ENCODE peak calls at places on chromosomes 13 and 19, in six cellular contexts. W, X, I, Y, O and G are unnamed samples.

GRCh38 chr13:48006396-48006795 is 5.3 kb upstream of the SUCLA2 start:
- DNase-seq in W (no peak), X (peak; percentile 71), I (no peak), Y (no peak), O (no peak), G (no peak)

GRCh38 chr19:1874554-1875185 is 10.6 kb downstream of the ABHD17A start:
- DNase-seq in W (no peak), X (no peak), I (no peak), Y (no peak), O (no peak), G (no peak)

GRCh38 chr13:50783940-50784339 is 59.6 kb downstream of the DLEU7 start:
- DNase-seq in W (no peak), X (no peak), I (no peak), Y (no peak), O (no peak), G (no peak)

GRCh38 chr19:51807111-51807701 is 12.2 kb downstream of the FPR3 start:
- DNase-seq in W (no peak), X (peak; percentile 63), I (peak; percentile 85), Y (no peak), O (no peak), G (peak; percentile 33)

GRCh38 chr13:33015791-33016323 is 366 bp upstream of the KL start:
- DNase-seq in W (no peak), X (no peak), I (no peak), Y (no peak), O (no peak), G (no peak)

GRCh38 chr13:52851153-52851962 is 2.9 kb upstream of the PCDH8 start:
- DNase-seq in W (no peak), X (no peak), I (peak; percentile 67), Y (no peak), O (peak; percentile 12), G (no peak)

GRCh38 chr19:47542030-47542475 is 27.2 kb upstream of the NAPA start:
- DNase-seq in W (no peak), X (no peak), I (no peak), Y (no peak), O (peak; percentile 17), G (no peak)

GRCh38 chr13:34627905-34628682 is 314.0 kb upstream of the NBEA start:
- DNase-seq in W (no peak), X (no peak), I (no peak), Y (no peak), O (no peak), G (no peak)

GRCh38 chr13:39968646-39969475 is 313.4 kb downstream of the COG6 start:
- DNase-seq in W (no peak), X (no peak), I (no peak), Y (no peak), O (no peak), G (no peak)

GRCh38 chr19:55340784-55341147 is 1.1 kb downstream of the KMT5C start:
- DNase-seq in W (no peak), X (no peak), I (no peak), Y (no peak), O (no peak), G (no peak)

GRCh38 chr19:45591004-45591637 is 6.5 kb upstream of the OPA3 start:
- DNase-seq in W (no peak), X (peak; percentile 34), I (peak; percentile 43), Y (no peak), O (no peak), G (no peak)

GRCh38 chr19:2426661-2427322 is 594 bp downstream of the TIMM13 start:
- DNase-seq in W (no peak), X (peak; percentile 35), I (peak; percentile 60), Y (no peak), O (peak; percentile 30), G (no peak)

GRCh38 chr19:55683449-55684261 is 8.6 kb downstream of the EPN1 start:
- DNase-seq in W (no peak), X (no peak), I (no peak), Y (no peak), O (no peak), G (peak; percentile 94)

GRCh38 chr13:34044660-34045080 is 226.7 kb downstream of the RFC3 start:
- DNase-seq in W (peak; percentile 16), X (peak; percentile 98), I (no peak), Y (no peak), O (peak; percentile 81), G (no peak)

GRCh38 chr19:2679439-2679838 is 23.1 kb downstream of the GNG7 start:
- DNase-seq in W (no peak), X (no peak), I (no peak), Y (no peak), O (no peak), G (no peak)

GRCh38 chr13:39284801-39285388 is 246.6 kb downstream of the NHLRC3 start:
- DNase-seq in W (no peak), X (no peak), I (no peak), Y (no peak), O (peak; percentile 0), G (no peak)

GRCh38 chr19:29364224-29364726 is 151.3 kb upstream of the UQCRFS1 start:
- DNase-seq in W (no peak), X (no peak), I (no peak), Y (no peak), O (no peak), G (no peak)

GRCh38 chr13:75180805-75181455 is 301.0 kb downstream of the TBC1D4 start:
- DNase-seq in W (no peak), X (no peak), I (no peak), Y (no peak), O (no peak), G (no peak)

GRCh38 chr13:72368031-72368430 is 359.4 kb downstream of the MZT1 start:
- DNase-seq in W (no peak), X (peak; percentile 25), I (no peak), Y (no peak), O (no peak), G (no peak)

GRCh38 chr19:32318884-32319520 is 26.4 kb upstream of the ZNF507 start:
- DNase-seq in W (no peak), X (no peak), I (peak; percentile 23), Y (no peak), O (no peak), G (no peak)

GRCh38 chr13:95535243-95535642 is 17.3 kb upstream of the CLDN10 start:
- DNase-seq in W (peak; percentile 86), X (peak; percentile 94), I (no peak), Y (no peak), O (peak; percentile 70), G (peak; percentile 81)

DNA sequence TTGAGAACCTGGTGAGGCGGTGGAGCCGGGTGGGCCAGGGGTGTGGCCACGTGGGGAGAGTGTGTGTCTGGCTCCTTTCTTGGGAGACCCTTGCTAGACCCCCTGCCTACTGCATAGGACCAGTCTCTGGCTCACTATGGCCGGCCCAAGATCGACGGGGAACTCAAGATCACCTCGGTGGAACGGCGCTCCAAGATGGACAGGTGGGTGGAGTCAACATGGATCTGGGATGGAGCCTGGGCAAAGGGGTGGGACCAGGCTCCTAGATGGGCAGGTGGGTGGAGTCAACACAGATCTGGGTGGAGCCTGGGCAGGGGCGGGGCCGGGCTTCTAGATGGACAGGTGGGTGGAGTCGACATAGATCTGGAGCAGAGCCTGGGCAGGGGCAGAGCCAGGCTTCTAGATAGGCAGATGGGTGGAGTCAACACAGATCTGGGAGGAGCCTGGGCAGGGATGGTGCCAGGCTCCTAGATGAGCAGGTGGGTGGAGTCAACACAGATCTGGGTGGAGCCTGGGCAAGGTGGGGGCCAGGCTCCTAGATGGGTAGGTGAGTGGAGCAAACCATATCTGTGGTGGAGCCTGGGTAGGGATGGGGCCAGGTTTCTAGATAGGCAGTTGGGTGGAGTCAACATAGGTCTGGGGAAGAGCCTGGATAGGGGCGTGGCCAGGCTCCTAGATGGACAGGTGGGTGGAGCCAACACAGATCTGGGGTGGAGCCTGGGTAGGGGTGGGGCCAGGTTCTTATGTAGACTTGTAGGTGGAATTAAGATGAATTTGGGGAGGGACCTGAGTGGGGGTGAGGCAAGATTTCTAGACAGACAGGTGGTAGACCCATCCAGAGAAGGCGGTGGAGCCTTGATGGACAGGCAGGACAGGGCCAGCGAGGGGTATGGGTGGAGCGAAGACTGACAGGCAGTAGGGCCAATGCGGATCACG is 56.5 kb downstream of the VAV1 start:
- DNase-seq in W (no peak), X (no peak), I (peak; percentile 56), Y (no peak), O (no peak), G (no peak)
- H3K4me3 ChIP-seq in W (peak overlapping the region; percentile 35), X (no peak overlapping the region), I (no peak overlapping the region), Y (no peak overlapping the region), O (no peak overlapping the region), G (no peak overlapping the region)

GRCh38 chr19:40511487-40511886 is 44.7 kb downstream of the SPTBN4 start:
- DNase-seq in W (no peak), X (no peak), I (no peak), Y (no peak), O (no peak), G (no peak)

GRCh38 chr19:40512473-40513344 is 45.9 kb downstream of the SPTBN4 start:
- DNase-seq in W (no peak), X (peak; percentile 52), I (peak; percentile 32), Y (no peak), O (no peak), G (no peak)

GRCh38 chr19:40513345-40513678 is 46.5 kb downstream of the SPTBN4 start:
- DNase-seq in W (no peak), X (no peak), I (no peak), Y (no peak), O (no peak), G (no peak)

GRCh38 chr19:40512110-40512472 is 45.3 kb downstream of the SPTBN4 start:
- DNase-seq in W (no peak), X (no peak), I (no peak), Y (no peak), O (no peak), G (no peak)

DNA sequence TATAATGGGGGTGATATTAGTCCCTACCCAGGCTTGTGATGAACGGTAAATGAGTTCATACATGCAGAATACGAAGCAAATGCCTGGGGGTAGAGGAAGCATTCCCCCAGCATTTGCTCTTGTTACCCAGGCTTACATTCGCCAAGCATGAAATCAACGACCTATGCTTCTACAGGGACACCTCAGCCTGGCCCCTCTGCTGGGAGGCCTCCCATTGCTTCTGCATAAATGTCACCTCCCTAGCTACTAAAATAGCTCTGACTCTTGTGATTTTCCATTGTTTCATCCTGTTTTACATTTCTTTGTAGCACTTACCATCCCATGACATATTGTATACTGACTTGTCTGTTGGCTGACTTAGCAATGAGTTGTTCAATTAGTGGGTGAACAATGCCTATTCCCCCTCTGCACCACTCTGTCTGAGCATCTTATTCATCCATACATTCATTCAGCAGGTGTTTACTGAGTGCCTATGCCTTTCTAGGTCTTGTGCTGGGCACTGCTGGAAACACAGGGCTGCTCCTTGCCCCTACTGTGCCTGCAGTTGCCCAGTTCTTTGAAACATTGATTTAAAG is 47.0 kb downstream of the SPTBN4 start:
- DNase-seq in W (no peak), X (no peak), I (no peak), Y (no peak), O (no peak), G (no peak)
- H3K4me3 ChIP-seq in W (no peak overlapping the region), X (no peak overlapping the region), I (no peak overlapping the region), Y (no peak overlapping the region), O (no peak overlapping the region), G (no peak overlapping the region)

DNA sequence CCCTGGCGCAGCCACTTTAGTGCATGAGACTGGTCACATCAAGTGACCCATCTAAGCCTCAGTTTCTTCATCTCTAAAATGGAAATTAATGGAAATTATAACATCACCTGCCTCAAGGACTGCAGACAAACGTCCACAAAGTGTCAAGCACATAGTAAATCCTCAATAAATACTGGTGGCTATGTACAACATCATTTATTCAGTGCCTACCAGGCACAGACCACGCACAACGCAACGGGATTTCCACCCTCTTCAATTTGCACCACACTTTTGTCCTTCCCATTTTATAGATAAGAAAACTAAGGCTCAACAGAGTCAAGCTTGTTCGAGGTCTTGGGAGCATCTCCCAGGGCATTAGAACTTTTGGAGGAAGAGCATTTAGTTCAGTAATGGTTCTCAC is 1.4 kb downstream of the ELAVL1 start:
- DNase-seq in W (no peak), X (no peak), I (no peak), Y (no peak), O (no peak), G (no peak)
- H3K4me3 ChIP-seq in W (peak overlapping the region; percentile 75), X (no peak overlapping the region), I (no peak overlapping the region), Y (no peak overlapping the region), O (peak overlapping the region; percentile 77), G (peak overlapping the region; percentile 68)

GRCh38 chr19:5338661-5339469 is 1.7 kb downstream of the PTPRS start:
- DNase-seq in W (no peak), X (no peak), I (no peak), Y (no peak), O (no peak), G (no peak)
- H3K4me3 ChIP-seq in W (no peak overlapping the region), X (no peak overlapping the region), I (no peak overlapping the region), Y (no peak overlapping the region), O (peak overlapping the region; percentile 62), G (peak overlapping the region; percentile 79)